ENCODE peak calls at places on chromosome 19, in nine cellular contexts. One of them, this sample, is unnamed.

GRCh38 chr19:35264281-35265125 is 4.3 kb upstream of the USF2 start:
- DNase-seq in PC-3: no peak
- DNase-seq in PC-9: no peak
- DNase-seq in psoas muscle: no peak
- DNase-seq in CD8-positive, alpha-beta T cell: peak; percentile 8
- DNase-seq in uterus: peak; percentile 10
- DNase-seq in cardiac muscle cell: no peak
- DNase-seq in breast epithelium: peak; percentile 15
- DNase-seq in left ventricle myocardium inferior: no peak
- DNase-seq in this sample: no peak

GRCh38 chr19:55172741-55173140 is 6.3 kb upstream of the DNAAF3 start:
- DNase-seq in PC-3: peak; percentile 73
- DNase-seq in PC-9: no peak
- DNase-seq in psoas muscle: no peak
- DNase-seq in CD8-positive, alpha-beta T cell: no peak
- DNase-seq in uterus: no peak
- DNase-seq in cardiac muscle cell: peak; percentile 52
- DNase-seq in breast epithelium: no peak
- DNase-seq in left ventricle myocardium inferior: no peak
- DNase-seq in this sample: peak; percentile 44

GRCh38 chr19:14127176-14127575 is 9.2 kb downstream of the ASF1B start:
- DNase-seq in PC-3: no peak
- DNase-seq in PC-9: no peak
- DNase-seq in psoas muscle: peak; percentile 79
- DNase-seq in CD8-positive, alpha-beta T cell: no peak
- DNase-seq in uterus: no peak
- DNase-seq in cardiac muscle cell: no peak
- DNase-seq in breast epithelium: no peak
- DNase-seq in left ventricle myocardium inferior: no peak
- DNase-seq in this sample: no peak

GRCh38 chr19:35501684-35502083 is 11.4 kb upstream of the KRTDAP start:
- DNase-seq in PC-3: no peak
- DNase-seq in PC-9: no peak
- DNase-seq in psoas muscle: no peak
- DNase-seq in CD8-positive, alpha-beta T cell: no peak
- DNase-seq in uterus: no peak
- DNase-seq in cardiac muscle cell: peak; percentile 53
- DNase-seq in breast epithelium: no peak
- DNase-seq in left ventricle myocardium inferior: no peak
- DNase-seq in this sample: no peak

GRCh38 chr19:29672933-29673336 is 7.7 kb downstream of the PLEKHF1 start:
- DNase-seq in PC-3: no peak
- DNase-seq in PC-9: no peak
- DNase-seq in psoas muscle: no peak
- DNase-seq in CD8-positive, alpha-beta T cell: peak; percentile 87
- DNase-seq in uterus: no peak
- DNase-seq in cardiac muscle cell: no peak
- DNase-seq in breast epithelium: peak; percentile 46
- DNase-seq in left ventricle myocardium inferior: no peak
- DNase-seq in this sample: no peak

GRCh38 chr19:5977222-5977784 is 637 bp downstream of the RANBP3 start:
- DNase-seq in PC-3: no peak
- DNase-seq in PC-9: no peak
- DNase-seq in psoas muscle: no peak
- DNase-seq in CD8-positive, alpha-beta T cell: no peak
- DNase-seq in uterus: no peak
- DNase-seq in cardiac muscle cell: no peak
- DNase-seq in breast epithelium: no peak
- DNase-seq in left ventricle myocardium inferior: no peak
- DNase-seq in this sample: no peak

GRCh38 chr19:38532939-38533338 is 84.8 kb downstream of the MAP4K1 start:
- DNase-seq in PC-3: no peak
- DNase-seq in PC-9: no peak
- DNase-seq in psoas muscle: no peak
- DNase-seq in CD8-positive, alpha-beta T cell: no peak
- DNase-seq in uterus: no peak
- DNase-seq in cardiac muscle cell: no peak
- DNase-seq in breast epithelium: peak; percentile 39
- DNase-seq in left ventricle myocardium inferior: no peak
- DNase-seq in this sample: no peak

GRCh38 chr19:34995551-34995950 is 4.6 kb upstream of the GRAMD1A start:
- DNase-seq in PC-3: no peak
- DNase-seq in PC-9: no peak
- DNase-seq in psoas muscle: no peak
- DNase-seq in CD8-positive, alpha-beta T cell: no peak
- DNase-seq in uterus: no peak
- DNase-seq in cardiac muscle cell: no peak
- DNase-seq in breast epithelium: no peak
- DNase-seq in left ventricle myocardium inferior: no peak
- DNase-seq in this sample: no peak

GRCh38 chr19:5961969-5962945 is 15.7 kb downstream of the RANBP3 start:
- DNase-seq in PC-3: peak; percentile 74
- DNase-seq in PC-9: no peak
- DNase-seq in psoas muscle: no peak
- DNase-seq in CD8-positive, alpha-beta T cell: peak; percentile 79
- DNase-seq in uterus: no peak
- DNase-seq in cardiac muscle cell: peak; percentile 62
- DNase-seq in breast epithelium: peak; percentile 64
- DNase-seq in left ventricle myocardium inferior: peak; percentile 43
- DNase-seq in this sample: no peak

DNA sequence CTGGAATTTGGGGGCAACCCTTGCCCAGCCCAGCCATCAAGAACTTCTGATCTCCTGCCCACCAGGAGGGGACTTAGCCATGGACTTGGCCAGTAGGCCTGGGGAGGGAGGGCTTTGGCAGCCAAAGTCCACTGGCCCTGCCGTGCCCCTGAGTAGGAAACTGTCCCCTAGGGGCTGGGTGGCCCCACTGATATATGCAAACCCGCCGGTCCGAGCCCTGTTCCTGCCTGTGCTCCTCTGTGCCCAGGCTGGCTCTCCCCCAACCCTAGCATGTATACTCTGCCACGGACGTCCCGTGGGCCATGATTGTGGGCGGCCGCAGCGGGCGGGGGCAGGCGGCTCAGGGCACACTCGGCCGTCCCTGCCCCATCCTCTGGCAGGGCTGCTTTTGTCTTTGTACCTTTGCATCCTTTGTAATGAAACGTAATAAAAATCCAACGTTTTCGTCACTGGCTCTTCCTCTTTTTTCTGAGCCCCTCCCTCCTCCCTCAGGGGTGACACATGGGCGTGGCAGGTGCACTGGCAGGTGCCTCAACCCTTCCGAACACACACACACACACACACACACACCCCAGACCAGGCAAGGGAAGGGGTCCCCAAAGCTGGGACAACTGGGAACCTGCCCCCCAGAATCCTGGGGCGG is 9.1 kb downstream of the COMP start:
- DNase-seq in PC-3: no peak
- DNase-seq in PC-9: no peak
- DNase-seq in psoas muscle: no peak
- DNase-seq in CD8-positive, alpha-beta T cell: no peak
- DNase-seq in uterus: no peak
- DNase-seq in cardiac muscle cell: no peak
- DNase-seq in breast epithelium: no peak
- DNase-seq in left ventricle myocardium inferior: no peak
- DNase-seq in this sample: no peak
- H3K27me3 ChIP-seq in PC-3: no peaks in the 10 kb centered on the region
- H3K27me3 ChIP-seq in PC-9: no peaks in the 10 kb centered on the region
- H3K27me3 ChIP-seq in psoas muscle: peaks cover 17% of the 10 kb centered on the region
- H3K27me3 ChIP-seq in CD8-positive, alpha-beta T cell: peaks cover 6% of the 10 kb centered on the region
- H3K27me3 ChIP-seq in uterus: peaks cover 1% of the 10 kb centered on the region
- H3K27me3 ChIP-seq in cardiac muscle cell: peaks cover 86% of the 10 kb centered on the region
- H3K27me3 ChIP-seq in breast epithelium: peaks cover 12% of the 10 kb centered on the region
- H3K27me3 ChIP-seq in left ventricle myocardium inferior: peaks cover 65% of the 10 kb centered on the region
- H3K27me3 ChIP-seq in this sample: peaks cover 72% of the 10 kb centered on the region

DNA sequence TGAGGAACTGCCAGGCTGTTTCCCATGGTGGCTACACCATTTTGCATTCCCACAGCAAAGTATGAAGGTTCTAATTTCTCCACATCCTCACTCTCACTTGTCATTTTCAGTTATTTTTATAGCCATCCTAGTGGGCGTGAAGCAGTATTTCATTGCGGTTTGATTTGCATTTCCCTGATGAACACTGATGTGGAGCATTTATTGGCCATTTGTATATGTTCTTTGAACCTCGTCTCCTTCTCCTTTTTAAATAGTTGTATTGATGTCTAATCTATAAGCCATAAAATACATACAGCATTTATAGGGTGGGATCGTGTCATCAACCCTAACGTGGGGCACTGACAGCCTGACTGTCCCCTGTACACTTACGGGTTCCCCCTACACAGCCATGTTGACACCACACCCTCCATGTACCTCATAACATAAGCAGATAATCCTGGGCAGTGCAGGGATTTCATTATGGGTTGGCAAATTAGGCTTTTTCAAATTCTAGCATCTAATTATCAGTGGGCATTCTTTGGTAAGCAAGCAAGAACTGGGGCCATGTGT is 11.5 kb upstream of the ZBTB45 start:
- DNase-seq in PC-3: no peak
- DNase-seq in PC-9: no peak
- DNase-seq in psoas muscle: no peak
- DNase-seq in CD8-positive, alpha-beta T cell: no peak
- DNase-seq in uterus: no peak
- DNase-seq in cardiac muscle cell: no peak
- DNase-seq in breast epithelium: no peak
- DNase-seq in left ventricle myocardium inferior: no peak
- DNase-seq in this sample: no peak
- TF ChIP-seq CTCF in PC-3: no peak
- TF ChIP-seq CTCF in PC-9: no peak
- TF ChIP-seq CTCF in psoas muscle: no peak
- TF ChIP-seq CTCF in CD8-positive, alpha-beta T cell: no peak
- TF ChIP-seq CTCF in uterus: no peak
- TF ChIP-seq CTCF in cardiac muscle cell: no peak
- TF ChIP-seq CTCF in breast epithelium: no peak
- TF ChIP-seq CTCF in left ventricle myocardium inferior: no peak
- TF ChIP-seq CTCF in this sample: no peak

GRCh38 chr19:2656533-2656932 is 46.0 kb downstream of the GNG7 start:
- DNase-seq in PC-3: no peak
- DNase-seq in PC-9: no peak
- DNase-seq in psoas muscle: no peak
- DNase-seq in CD8-positive, alpha-beta T cell: no peak
- DNase-seq in uterus: no peak
- DNase-seq in cardiac muscle cell: no peak
- DNase-seq in breast epithelium: no peak
- DNase-seq in left ventricle myocardium inferior: no peak
- DNase-seq in this sample: no peak

GRCh38 chr19:2665103-2665502 is 37.4 kb downstream of the GNG7 start:
- DNase-seq in PC-3: no peak
- DNase-seq in PC-9: no peak
- DNase-seq in psoas muscle: no peak
- DNase-seq in CD8-positive, alpha-beta T cell: no peak
- DNase-seq in uterus: no peak
- DNase-seq in cardiac muscle cell: no peak
- DNase-seq in breast epithelium: no peak
- DNase-seq in left ventricle myocardium inferior: peak; percentile 46
- DNase-seq in this sample: no peak

GRCh38 chr19:2661615-2662014 is 40.9 kb downstream of the GNG7 start:
- DNase-seq in PC-3: peak; percentile 7
- DNase-seq in PC-9: no peak
- DNase-seq in psoas muscle: no peak
- DNase-seq in CD8-positive, alpha-beta T cell: no peak
- DNase-seq in uterus: no peak
- DNase-seq in cardiac muscle cell: no peak
- DNase-seq in breast epithelium: no peak
- DNase-seq in left ventricle myocardium inferior: no peak
- DNase-seq in this sample: no peak

GRCh38 chr19:2663920-2664571 is 38.4 kb downstream of the GNG7 start:
- DNase-seq in PC-3: no peak
- DNase-seq in PC-9: no peak
- DNase-seq in psoas muscle: no peak
- DNase-seq in CD8-positive, alpha-beta T cell: no peak
- DNase-seq in uterus: no peak
- DNase-seq in cardiac muscle cell: peak; percentile 7
- DNase-seq in breast epithelium: no peak
- DNase-seq in left ventricle myocardium inferior: peak; percentile 84
- DNase-seq in this sample: no peak

DNA sequence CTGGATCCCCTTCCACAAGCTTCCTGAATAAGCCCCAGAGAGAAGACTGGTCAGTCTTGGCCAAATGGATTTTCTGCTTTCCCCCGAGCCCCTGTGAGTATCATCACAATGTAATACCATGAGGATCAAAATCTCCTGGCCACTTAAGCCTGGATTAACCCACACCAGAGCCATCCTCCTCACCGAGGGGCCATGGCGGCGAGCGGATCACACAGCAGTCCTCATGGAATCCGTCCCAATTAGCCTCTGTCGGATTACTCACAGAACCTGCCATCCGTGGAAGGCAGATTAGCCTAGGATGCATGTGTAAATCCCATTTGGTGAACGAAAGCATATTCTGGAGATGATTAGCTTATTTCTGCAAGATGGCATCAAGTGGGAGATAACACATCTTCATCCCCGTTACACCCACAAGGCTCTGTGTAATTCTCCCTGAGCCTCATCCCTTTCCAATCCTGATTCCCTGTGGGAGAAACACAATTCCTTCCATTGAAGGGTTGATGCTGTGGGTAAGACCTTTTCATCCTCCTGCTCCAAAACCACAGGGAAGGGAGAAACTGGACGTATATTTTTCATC is 42.5 kb downstream of the GNG7 start:
- DNase-seq in PC-3: no peak
- DNase-seq in PC-9: no peak
- DNase-seq in psoas muscle: no peak
- DNase-seq in CD8-positive, alpha-beta T cell: no peak
- DNase-seq in uterus: no peak
- DNase-seq in cardiac muscle cell: no peak
- DNase-seq in breast epithelium: no peak
- DNase-seq in left ventricle myocardium inferior: no peak
- DNase-seq in this sample: no peak
- H3K27ac ChIP-seq in PC-3: no peak overlapping the region
- H3K27ac ChIP-seq in PC-9: no peak overlapping the region
- H3K27ac ChIP-seq in psoas muscle: no peak overlapping the region
- H3K27ac ChIP-seq in CD8-positive, alpha-beta T cell: no peak overlapping the region
- H3K27ac ChIP-seq in uterus: no peak overlapping the region
- H3K27ac ChIP-seq in cardiac muscle cell: no peak overlapping the region
- H3K27ac ChIP-seq in breast epithelium: no peak overlapping the region
- H3K27ac ChIP-seq in left ventricle myocardium inferior: no peak overlapping the region
- H3K27ac ChIP-seq in this sample: no peak overlapping the region

GRCh38 chr19:39566064-39566463 is 26.1 kb upstream of the EID2 start:
- DNase-seq in PC-3: no peak
- DNase-seq in PC-9: no peak
- DNase-seq in psoas muscle: no peak
- DNase-seq in CD8-positive, alpha-beta T cell: no peak
- DNase-seq in uterus: no peak
- DNase-seq in cardiac muscle cell: no peak
- DNase-seq in breast epithelium: no peak
- DNase-seq in left ventricle myocardium inferior: no peak
- DNase-seq in this sample: no peak

GRCh38 chr19:39563408-39563807 is 23.4 kb upstream of the EID2 start:
- DNase-seq in PC-3: peak; percentile 85
- DNase-seq in PC-9: peak; percentile 68
- DNase-seq in psoas muscle: no peak
- DNase-seq in CD8-positive, alpha-beta T cell: no peak
- DNase-seq in uterus: no peak
- DNase-seq in cardiac muscle cell: peak; percentile 3
- DNase-seq in breast epithelium: no peak
- DNase-seq in left ventricle myocardium inferior: no peak
- DNase-seq in this sample: no peak

DNA sequence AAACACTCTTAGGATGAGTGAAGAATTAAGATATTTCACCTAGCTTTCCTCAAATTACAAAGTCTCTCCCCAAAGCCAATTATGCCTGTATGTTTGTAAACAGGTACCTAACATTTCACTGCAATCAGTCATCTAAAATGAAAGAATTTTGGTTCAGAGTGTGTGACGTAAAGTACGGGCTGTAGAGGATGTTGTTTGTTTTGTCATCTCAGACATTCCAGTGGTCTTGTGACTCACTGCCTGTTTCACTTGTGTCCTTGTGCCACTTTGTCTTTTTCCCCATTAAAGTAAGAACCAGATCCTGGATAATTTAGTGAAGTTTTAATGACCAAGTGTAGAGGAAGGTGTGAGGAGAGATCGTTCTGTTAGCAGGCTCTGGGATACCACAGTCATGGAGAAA is 28.6 kb upstream of the EID2 start:
- DNase-seq in PC-3: peak; percentile 56
- DNase-seq in PC-9: peak; percentile 66
- DNase-seq in psoas muscle: no peak
- DNase-seq in CD8-positive, alpha-beta T cell: no peak
- DNase-seq in uterus: no peak
- DNase-seq in cardiac muscle cell: peak; percentile 3
- DNase-seq in breast epithelium: no peak
- DNase-seq in left ventricle myocardium inferior: no peak
- DNase-seq in this sample: no peak
- H3K27me3 ChIP-seq in PC-3: no peaks in the 10 kb centered on the region
- H3K27me3 ChIP-seq in PC-9: peaks cover 18% of the 10 kb centered on the region
- H3K27me3 ChIP-seq in psoas muscle: peaks cover 11% of the 10 kb centered on the region
- H3K27me3 ChIP-seq in CD8-positive, alpha-beta T cell: no peaks in the 10 kb centered on the region
- H3K27me3 ChIP-seq in uterus: no peaks in the 10 kb centered on the region
- H3K27me3 ChIP-seq in cardiac muscle cell: peaks cover 12% of the 10 kb centered on the region
- H3K27me3 ChIP-seq in breast epithelium: peaks cover 4% of the 10 kb centered on the region
- H3K27me3 ChIP-seq in left ventricle myocardium inferior: peaks cover 63% of the 10 kb centered on the region
- H3K27me3 ChIP-seq in this sample: peaks cover 28% of the 10 kb centered on the region

This sample was measured in foreskin keratinocyte.